ENCODE peak calls at places on chromosomes 13 and 19, in ten cellular contexts. W is esophagus squamous epithelium; T is uterus; S is astrocyte; B is AG10803; U is dorsolateral prefrontal cortex; I is choroid plexus epithelial cell; M is cardiac fibroblast; P is mucosa of descending colon; F is CD4-positive, alpha-beta T cell. J is an unnamed sample.

GRCh38 chr19:13156968-13157882 is 7.0 kb downstream of the IER2 start:
- DNase-seq in P (no peak), F (no peak), S (no peak), T (no peak), B (no peak), M (peak), W (no peak), I (peak), U (no peak), J (no peak)

GRCh38 chr19:46232029-46232428 is 2.5 kb downstream of the IGFL1 start:
- DNase-seq in S (no peak), F (no peak), U (no peak), I (no peak), P (no peak), W (no peak), B (no peak), M (no peak), T (no peak), J (peak)

GRCh38 chr13:90928109-90928508 is 419.4 kb upstream of the MIR17HG start:
- DNase-seq in S (no peak), M (no peak), F (no peak), P (no peak), T (no peak), U (no peak), B (no peak), W (no peak), I (no peak), J (no peak)

GRCh38 chr19:42248270-42249148 is 6.1 kb upstream of the GSK3A start:
- DNase-seq in U (no peak), I (no peak), S (no peak), P (no peak), F (no peak), T (no peak), B (no peak), M (no peak), W (no peak), J (no peak)

GRCh38 chr19:52942371-52943133 is 19.3 kb upstream of the ZNF888 start:
- DNase-seq in T (peak), S (peak), W (peak), U (peak), F (peak), I (peak), P (peak), M (peak), B (peak), J (peak)

GRCh38 chr13:32001392-32001768 is 30.2 kb upstream of the FRY start:
- DNase-seq in M (peak), W (no peak), P (no peak), U (no peak), F (no peak), T (no peak), B (peak), S (peak), I (peak), J (no peak)

GRCh38 chr13:27919934-27920676 is at the start of gene PDX1:
- DNase-seq in I (no peak), T (no peak), S (no peak), U (no peak), W (no peak), B (peak), F (no peak), M (no peak), P (peak), J (peak)

GRCh38 chr13:57191667-57192066 is 24.7 kb downstream of the PRR20E start:
- DNase-seq in I (no peak), U (no peak), S (no peak), B (no peak), W (no peak), F (no peak), T (no peak), M (no peak), P (no peak), J (no peak)

GRCh38 chr13:94761407-94761806 is 49.1 kb upstream of the SOX21 start:
- DNase-seq in M (no peak), U (no peak), B (no peak), S (no peak), T (no peak), F (no peak), P (no peak), I (no peak), W (no peak), J (no peak)

GRCh38 chr19:42343344-42344110 is 18.1 kb downstream of the MEGF8 start:
- DNase-seq in F (no peak), M (no peak), T (no peak), P (no peak), B (no peak), I (no peak), S (no peak), U (no peak), W (no peak), J (no peak)

GRCh38 chr19:46000497-46001246 is 5.4 kb downstream of the CCDC61 start:
- DNase-seq in I (peak), M (no peak), S (no peak), P (peak), U (peak), T (no peak), F (peak), W (no peak), B (no peak), J (peak)

GRCh38 chr19:48274173-48274572 is 4.3 kb downstream of the ZNF114 start:
- DNase-seq in B (no peak), W (no peak), I (no peak), M (no peak), F (no peak), T (no peak), U (no peak), S (no peak), P (no peak), J (no peak)

GRCh38 chr19:2419754-2420153 is 7.6 kb downstream of the TIMM13 start:
- DNase-seq in B (no peak), S (no peak), T (no peak), U (no peak), F (no peak), M (no peak), I (no peak), P (no peak), W (no peak), J (no peak)

GRCh38 chr13:28640861-28641599 is 17.9 kb upstream of the POMP start:
- DNase-seq in I (no peak), U (no peak), S (no peak), T (peak), W (no peak), M (no peak), P (no peak), F (no peak), B (no peak), J (no peak)

GRCh38 chr13:111904701-111905608 is 162.0 kb upstream of the SOX1 start:
- DNase-seq in F (no peak), M (no peak), W (no peak), B (no peak), U (peak), S (no peak), I (no peak), T (no peak), P (no peak), J (no peak)

GRCh38 chr19:7595466-7596133 is at the start of gene CAMSAP3:
- DNase-seq in S (no peak), F (no peak), P (peak), I (no peak), U (peak), T (no peak), W (no peak), M (no peak), B (peak), J (peak)

GRCh38 chr19:49887653-49888477 is 8.8 kb downstream of the IL4I1 start:
- DNase-seq in S (no peak), F (no peak), I (no peak), M (no peak), W (no peak), P (no peak), B (no peak), T (no peak), U (no peak), J (no peak)

GRCh38 chr13:30790592-30790991 is 55.2 kb downstream of the ALOX5AP start:
- DNase-seq in S (no peak), B (no peak), T (no peak), M (no peak), I (no peak), P (no peak), F (no peak), W (no peak), U (no peak), J (no peak)

GRCh38 chr13:30789360-30789862 is 54.1 kb downstream of the ALOX5AP start:
- DNase-seq in B (no peak), F (no peak), P (no peak), S (no peak), I (no peak), W (no peak), M (no peak), U (no peak), T (no peak), J (no peak)

GRCh38 chr13:30796132-30796832 is 60.9 kb downstream of the ALOX5AP start:
- DNase-seq in I (peak), W (no peak), M (peak), S (peak), B (peak), T (no peak), F (no peak), U (no peak), P (no peak), J (no peak)

GRCh38 chr13:30791354-30791921 is 56.1 kb downstream of the ALOX5AP start:
- DNase-seq in F (no peak), M (peak), I (peak), T (no peak), P (no peak), B (peak), W (no peak), S (peak), U (no peak), J (no peak)

GRCh38 chr13:30792257-30793000 is 57.1 kb downstream of the ALOX5AP start:
- DNase-seq in B (peak), F (no peak), S (peak), I (peak), U (peak), M (peak), P (peak), T (peak), W (no peak), J (peak)
- TF ChIP-seq CTCF in B (peak), F (no peak), S (peak), I (peak), U (no peak), M (peak), P (no peak), T (peak), W (no peak), J (no peak)

DNA sequence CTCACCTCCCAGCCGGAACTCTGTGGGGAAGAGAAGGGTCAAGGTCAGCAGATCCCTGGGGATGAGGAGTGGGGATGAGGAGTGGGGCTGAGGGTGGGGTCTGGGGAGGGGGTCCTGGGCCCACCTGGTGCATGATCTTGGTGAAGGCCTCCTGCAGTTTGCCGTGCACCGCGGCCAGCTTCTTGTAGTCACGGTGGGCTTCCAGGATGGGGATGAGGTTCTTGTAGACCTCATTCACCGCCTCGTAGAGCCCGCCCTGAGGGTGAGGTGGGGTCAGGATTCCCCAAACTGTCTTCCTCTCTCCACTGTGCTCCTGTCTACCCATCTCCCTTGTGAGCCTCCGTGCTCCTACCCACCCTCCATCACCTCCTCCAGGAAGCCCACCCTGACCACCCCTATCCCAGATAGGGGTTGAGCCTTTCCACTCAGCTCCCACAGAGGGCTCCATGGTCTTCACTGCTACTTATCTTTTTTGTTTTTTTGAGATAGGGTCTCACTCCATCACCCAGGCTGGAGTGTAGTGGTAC is 6.8 kb upstream of the KANK2 start:
- DNase-seq in S (no peak), I (no peak), P (no peak), U (no peak), W (no peak), B (no peak), M (no peak), T (no peak), F (no peak), J (no peak)
- TF ChIP-seq CTCF in S (no peak), I (no peak), P (no peak), U (no peak), W (no peak), B (no peak), M (no peak), T (no peak), F (peak), J (no peak)

GRCh38 chr19:6018786-6019185 is 40.8 kb upstream of the RANBP3 start:
- DNase-seq in P (no peak), F (no peak), T (no peak), M (no peak), B (no peak), W (no peak), I (no peak), S (no peak), U (no peak), J (no peak)
- TF ChIP-seq CTCF in P (no peak), F (no peak), T (no peak), M (peak), B (no peak), W (no peak), I (peak), S (no peak), U (no peak), J (no peak)

GRCh38 chr13:23963184-23963931 is 66.1 kb upstream of the C1QTNF9B start:
- DNase-seq in M (no peak), U (no peak), S (no peak), P (no peak), W (no peak), T (no peak), I (no peak), F (no peak), B (no peak), J (no peak)

GRCh38 chr13:23963947-23964346 is 66.6 kb upstream of the C1QTNF9B start:
- DNase-seq in B (no peak), U (no peak), M (no peak), F (no peak), P (no peak), S (peak), T (no peak), I (peak), W (no peak), J (no peak)

GRCh38 chr13:23956106-23956505 is 58.8 kb upstream of the C1QTNF9B start:
- DNase-seq in W (no peak), P (no peak), U (no peak), M (peak), T (no peak), F (no peak), S (peak), B (peak), I (peak), J (no peak)

GRCh38 chr13:23959231-23959862 is 62.0 kb upstream of the C1QTNF9B start:
- DNase-seq in I (peak), U (no peak), P (no peak), T (no peak), B (peak), W (no peak), S (peak), M (peak), F (no peak), J (no peak)

GRCh38 chr13:23960566-23961156 is 63.4 kb upstream of the C1QTNF9B start:
- DNase-seq in M (peak), B (peak), W (no peak), S (no peak), P (no peak), U (no peak), T (no peak), F (no peak), I (peak), J (no peak)
- TF ChIP-seq CTCF in M (peak), B (peak), W (peak), S (peak), P (peak), U (peak), T (peak), F (no peak), I (peak), J (no peak)

DNA sequence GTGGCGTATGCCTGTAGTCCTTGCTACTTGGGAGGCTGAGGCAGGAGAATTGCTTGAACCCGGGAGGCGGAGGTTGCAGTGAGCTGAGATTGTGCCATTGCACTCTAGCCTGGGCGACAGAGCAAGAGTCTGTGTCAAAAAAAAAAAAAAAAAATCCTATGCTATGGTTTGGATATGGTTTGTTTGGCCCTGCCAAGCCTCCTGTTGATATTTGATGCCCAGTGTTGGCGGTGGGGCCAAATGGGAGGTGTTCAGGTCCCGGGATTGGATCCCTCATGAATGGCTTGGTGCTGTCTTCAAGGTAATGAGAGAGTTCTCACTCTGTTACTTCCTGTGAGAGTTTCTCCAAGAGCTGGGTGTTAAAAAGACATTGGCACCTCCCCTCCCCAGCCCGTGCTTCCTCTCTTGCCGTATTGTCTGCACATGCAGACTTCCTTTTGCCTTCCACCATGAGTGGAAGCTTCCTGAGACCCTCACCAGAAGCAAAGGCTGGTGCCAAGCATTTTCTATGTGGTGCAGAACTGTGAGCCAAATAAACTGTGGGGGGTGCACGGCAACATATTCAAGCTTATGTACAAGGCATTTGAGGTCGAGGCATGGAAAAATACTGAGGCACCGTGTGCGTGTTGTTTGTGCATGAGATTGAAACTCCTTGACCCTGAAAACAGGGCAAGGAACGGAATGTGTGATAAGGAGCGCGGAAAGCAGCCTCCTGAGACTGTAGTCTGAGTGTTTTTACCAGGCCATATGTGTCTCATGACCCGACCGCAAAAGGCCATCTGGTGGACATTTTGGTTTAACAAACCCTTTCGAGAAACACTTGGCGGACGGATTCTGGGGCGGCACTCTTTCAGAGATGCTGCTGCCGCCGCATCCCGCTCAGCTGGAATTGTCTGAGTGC is 7.3 kb downstream of the SIGLEC9 start:
- DNase-seq in S (no peak), T (no peak), B (peak), W (no peak), M (peak), F (no peak), P (no peak), U (peak), I (peak), J (peak)
- TF ChIP-seq CTCF in S (no peak), T (no peak), B (peak), W (no peak), M (peak), F (peak), P (no peak), U (no peak), I (peak), J (no peak)